ENCODE peak calls at places on chromosomes 2 and 18, in seven cellular contexts. Q is T-helper 17 cell; N is T47D; O is sciatic nerve; A is Calu3; X is A549; D is activated CD4-positive, alpha-beta memory T cell treated with anti-CD3 and anti-CD28 coated beads for 36 hours. H is an unnamed sample.

GRCh38 chr2:19158899-19159298 is 199.5 kb downstream of the OSR1 start:
- DNase-seq in N (no peak), A (no peak), X (no peak), D (no peak), O (no peak), Q (no peak), H (no peak)

GRCh38 chr2:23692901-23693605 is 233.9 kb downstream of the ATAD2B start:
- DNase-seq in O (no peak), A (no peak), X (no peak), N (no peak), D (no peak), Q (no peak), H (no peak)

GRCh38 chr2:150135223-150135883 is 352.1 kb downstream of the RND3 start:
- DNase-seq in D (no peak), X (no peak), N (no peak), O (no peak), Q (no peak), A (peak), H (no peak)

GRCh38 chr18:5057348-5058012 is 139.6 kb downstream of the AKAIN1 start:
- DNase-seq in N (peak), O (peak), Q (no peak), X (peak), A (peak), D (peak), H (no peak)

GRCh38 chr2:70133521-70134348 is 46.5 kb downstream of the PCBP1 start:
- DNase-seq in A (no peak), Q (no peak), O (no peak), N (no peak), D (peak), X (no peak), H (no peak)

GRCh38 chr18:63155169-63155852 is 164.3 kb downstream of the BCL2 start:
- DNase-seq in X (peak), Q (peak), D (peak), N (peak), O (peak), A (peak), H (peak)

GRCh38 chr18:23871410-23871809 is 143.1 kb upstream of the TTC39C start:
- DNase-seq in N (no peak), Q (peak), D (peak), O (no peak), A (peak), X (no peak), H (no peak)

GRCh38 chr2:66587216-66587615 is 152.3 kb downstream of the MEIS1 start:
- DNase-seq in O (no peak), Q (no peak), A (peak), D (no peak), X (peak), N (no peak), H (no peak)

GRCh38 chr18:37435150-37435872 is 130.3 kb downstream of the CELF4 start:
- DNase-seq in N (no peak), X (no peak), O (no peak), A (no peak), Q (no peak), D (no peak), H (no peak)

GRCh38 chr2:85398426-85399182 is 11.6 kb downstream of the CAPG start:
- DNase-seq in Q (no peak), X (no peak), N (no peak), A (no peak), D (no peak), O (no peak), H (peak)

GRCh38 chr2:7452110-7452851 is 535.1 kb downstream of the RNF144A start:
- DNase-seq in X (no peak), D (peak), Q (no peak), A (no peak), N (no peak), O (no peak), H (no peak)

GRCh38 chr2:182652326-182652725 is 63.7 kb upstream of the DNAJC10 start:
- DNase-seq in O (no peak), A (no peak), X (no peak), Q (no peak), N (no peak), D (peak), H (no peak)

GRCh38 chr2:228657807-228658402 is 476.4 kb upstream of the SPHKAP start:
- DNase-seq in D (no peak), Q (no peak), A (peak), O (no peak), N (peak), X (peak), H (no peak)

GRCh38 chr18:31042391-31043181 is at the start of gene DSC3:
- DNase-seq in A (peak), O (no peak), X (peak), N (no peak), D (no peak), Q (no peak), H (no peak)

GRCh38 chr2:72612614-72613160 is 213.1 kb downstream of the EXOC6B start:
- DNase-seq in X (no peak), A (no peak), O (no peak), Q (no peak), D (no peak), N (no peak), H (no peak)

GRCh38 chr18:1466035-1466434 is 561.4 kb downstream of the ADCYAP1 start:
- DNase-seq in A (no peak), X (no peak), D (no peak), Q (no peak), N (no peak), O (no peak), H (no peak)

GRCh38 chr18:36309436-36310391 is 12.2 kb downstream of the FHOD3 start:
- DNase-seq in O (no peak), Q (no peak), A (peak), D (no peak), X (peak), N (no peak), H (peak)

GRCh38 chr18:48767090-48767670 is 183.6 kb downstream of the SMAD7 start:
- DNase-seq in X (no peak), Q (no peak), A (no peak), N (peak), O (no peak), D (no peak), H (no peak)

GRCh38 chr18:13629841-13630747 is 96.3 kb downstream of the FAM210A start:
- DNase-seq in A (peak), O (no peak), X (peak), N (peak), D (peak), Q (no peak), H (no peak)

GRCh38 chr2:205670292-205670691 is 12.0 kb upstream of the NRP2 start:
- DNase-seq in N (no peak), A (no peak), X (no peak), Q (no peak), D (no peak), O (no peak), H (no peak)

GRCh38 chr18:36446059-36446458 is 148.5 kb downstream of the FHOD3 start:
- DNase-seq in A (no peak), X (no peak), Q (no peak), O (no peak), D (no peak), N (no peak), H (no peak)

GRCh38 chr18:59604877-59605276 is 92.3 kb downstream of the CCBE1 start:
- DNase-seq in X (no peak), Q (no peak), N (no peak), A (no peak), D (no peak), O (no peak), H (no peak)

GRCh38 chr2:132270981-132271546 is 109.3 kb upstream of the ANKRD30BL start:
- DNase-seq in D (no peak), N (no peak), A (no peak), X (no peak), O (no peak), Q (no peak), H (no peak)

GRCh38 chr2:9076210-9076609 is 72.7 kb upstream of the MBOAT2 start:
- DNase-seq in N (no peak), Q (no peak), D (no peak), A (no peak), O (no peak), X (no peak), H (no peak)

GRCh38 chr18:28177828-28178635 is 1.1 kb upstream of the CDH2 start:
- DNase-seq in X (peak), D (no peak), Q (no peak), N (peak), O (no peak), A (peak), H (no peak)

GRCh38 chr2:71876542-71877451 is 270.9 kb downstream of the CYP26B1 start:
- DNase-seq in X (no peak), O (no peak), D (no peak), A (no peak), Q (no peak), N (no peak), H (no peak)

GRCh38 chr18:44238449-44238848 is 442.2 kb upstream of the SETBP1 start:
- DNase-seq in N (no peak), O (no peak), X (no peak), Q (no peak), A (no peak), D (no peak), H (no peak)

GRCh38 chr2:241842620-241843211 is 16.0 kb downstream of the PDCD1 start:
- DNase-seq in X (no peak), O (peak), D (peak), N (no peak), Q (no peak), A (no peak), H (peak)

GRCh38 chr2:69784228-69784627 is 42.3 kb downstream of the ANXA4 start:
- DNase-seq in O (no peak), A (no peak), D (no peak), Q (no peak), N (no peak), X (no peak), H (no peak)

GRCh38 chr2:42978175-42978886 is 185.9 kb upstream of the HAAO start:
- DNase-seq in A (peak), O (peak), N (no peak), Q (no peak), X (no peak), D (no peak), H (no peak)

GRCh38 chr18:67123901-67124300 is 392.6 kb downstream of the DSEL start:
- DNase-seq in O (no peak), N (no peak), D (no peak), A (no peak), X (no peak), Q (no peak), H (no peak)

GRCh38 chr2:74831693-74832530 is 2.0 kb upstream of the HK2 start:
- DNase-seq in D (no peak), O (no peak), A (no peak), X (peak), N (no peak), Q (no peak), H (no peak)

GRCh38 chr2:196939381-196939780 is 12.9 kb upstream of the PGAP1 start:
- DNase-seq in O (no peak), X (no peak), A (no peak), N (no peak), Q (no peak), D (no peak), H (no peak)

GRCh38 chr2:102069311-102069974 is 73.1 kb upstream of the IL1R1 start:
- DNase-seq in Q (no peak), A (no peak), X (no peak), N (no peak), O (no peak), D (no peak), H (no peak)

GRCh38 chr2:85796046-85796548 is 42.3 kb downstream of the ATOH8 start:
- DNase-seq in A (no peak), O (no peak), X (no peak), Q (no peak), D (no peak), N (no peak), H (no peak)

H was measured in upper lobe of left lung.